ENCODE peak calls at places on chromosomes 12 and 14, in eight cellular contexts. E is CD4-positive, alpha-beta memory T cell; Z is pancreas; M is body of pancreas; I is astrocyte of the spinal cord; L is ovary; W is PC-3; B is Peyer's patch. C is an unnamed sample.

GRCh38 chr12:29656762-29657538 is 126.8 kb downstream of the TMTC1 start:
- DNase-seq in W (no peak), I (no peak), L (no peak), B (no peak), E (no peak), Z (no peak), M (no peak), C (no peak)

GRCh38 chr12:46585854-46586621 is 213.5 kb upstream of the SLC38A2 start:
- DNase-seq in I (peak), Z (no peak), W (peak), B (peak), E (peak), L (no peak), M (peak), C (peak)

GRCh38 chr14:34676516-34677211 is 37.7 kb downstream of the CFL2 start:
- DNase-seq in L (no peak), E (no peak), W (peak), B (no peak), M (no peak), I (no peak), Z (no peak), C (no peak)

GRCh38 chr12:88958961-88959360 is 378.7 kb upstream of the KITLG start:
- DNase-seq in Z (no peak), W (no peak), L (no peak), B (no peak), M (no peak), I (no peak), E (no peak), C (no peak)

GRCh38 chr12:59895161-59895785 is 299.4 kb downstream of the SLC16A7 start:
- DNase-seq in M (no peak), I (no peak), B (no peak), L (no peak), E (no peak), Z (no peak), W (no peak), C (no peak)

GRCh38 chr12:91225316-91225715 is 42.7 kb upstream of the DCN start:
- DNase-seq in Z (no peak), I (no peak), E (no peak), M (no peak), L (no peak), B (no peak), W (no peak), C (no peak)

GRCh38 chr12:123860369-123860768 is 98.3 kb downstream of the DNAH10 start:
- DNase-seq in W (no peak), Z (no peak), M (no peak), L (no peak), B (no peak), I (no peak), E (no peak), C (no peak)

GRCh38 chr12:71693126-71693525 is 7.2 kb downstream of the TMEM19 start:
- DNase-seq in L (no peak), B (no peak), Z (no peak), W (no peak), M (no peak), I (no peak), E (no peak), C (no peak)

GRCh38 chr12:100083308-100083707 is 59.4 kb downstream of the BLTP3B start:
- DNase-seq in E (no peak), I (no peak), M (no peak), L (no peak), Z (no peak), B (no peak), W (no peak), C (no peak)

GRCh38 chr14:55302770-55303472 is 31.7 kb downstream of the FBXO34 start:
- DNase-seq in B (no peak), M (no peak), Z (no peak), E (no peak), L (no peak), W (no peak), I (no peak), C (no peak)

GRCh38 chr12:80196419-80196818 is 97.1 kb downstream of the OTOGL start:
- DNase-seq in L (no peak), E (no peak), M (no peak), B (no peak), Z (no peak), W (no peak), I (no peak), C (no peak)

GRCh38 chr12:124510301-124510970 is 57.0 kb downstream of the NCOR2 start:
- DNase-seq in B (no peak), E (peak), Z (no peak), M (peak), I (no peak), W (peak), L (no peak), C (no peak)

GRCh38 chr12:70408004-70408790 is 42.1 kb downstream of the KCNMB4 start:
- DNase-seq in W (no peak), M (no peak), E (no peak), I (no peak), Z (no peak), L (no peak), B (no peak), C (no peak)

GRCh38 chr12:103930787-103931536 is 752 bp downstream of the HSP90B1 start:
- DNase-seq in I (peak), Z (peak), E (no peak), B (peak), M (peak), L (peak), W (peak), C (no peak)

GRCh38 chr14:100567009-100567876 is 20.0 kb downstream of the BEGAIN start:
- DNase-seq in B (no peak), L (peak), E (no peak), W (no peak), I (no peak), M (peak), Z (peak), C (no peak)

GRCh38 chr14:100566586-100566985 is 20.6 kb downstream of the BEGAIN start:
- DNase-seq in W (no peak), I (no peak), L (no peak), E (no peak), Z (no peak), B (no peak), M (no peak), C (no peak)

GRCh38 chr14:100568998-100569733 is 18.1 kb downstream of the BEGAIN start:
- DNase-seq in B (no peak), M (peak), E (no peak), I (no peak), L (no peak), Z (no peak), W (no peak), C (no peak)

GRCh38 chr14:100568164-100568997 is 18.8 kb downstream of the BEGAIN start:
- DNase-seq in B (no peak), M (peak), Z (no peak), L (no peak), I (no peak), W (no peak), E (no peak), C (no peak)

DNA sequence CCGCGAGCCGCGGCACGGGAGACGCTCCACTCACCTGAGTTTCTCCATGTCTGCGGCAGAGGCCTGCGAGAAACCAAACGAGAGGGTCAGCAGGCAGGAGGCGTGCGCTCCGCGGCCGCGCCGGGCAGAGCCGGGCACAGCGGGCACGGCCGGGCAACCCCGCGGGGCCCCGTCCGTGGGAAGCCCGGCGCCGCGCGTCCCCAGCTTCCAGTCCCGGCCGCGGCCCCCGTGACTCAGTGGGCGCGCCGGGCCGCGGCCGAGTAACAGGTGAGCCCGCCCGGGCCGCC is 19.4 kb downstream of the BEGAIN start:
- DNase-seq in B (no peak), W (no peak), L (no peak), I (no peak), Z (no peak), E (no peak), M (no peak), C (no peak)
- H3K4me3 ChIP-seq in B (peak), W (no peak), L (peak), I (no peak), Z (peak), E (peak), M (peak), C (no peak)

GRCh38 chr12:38392584-38393144 is 76.1 kb downstream of the ALG10B start:
- DNase-seq in Z (no peak), L (no peak), E (no peak), W (peak), B (no peak), I (no peak), M (no peak), C (peak)
- H3K4me3 ChIP-seq in Z (no peak), L (no peak), E (no peak), W (peak), B (no peak), I (no peak), M (no peak), C (no peak)

GRCh38 chr12:57131896-57132744 is 3.8 kb downstream of the LRP1 start:
- DNase-seq in M (no peak), B (no peak), I (no peak), W (no peak), Z (no peak), E (no peak), L (no peak), C (no peak)
- H3K4me3 ChIP-seq in M (no peak), B (peak), I (peak), W (no peak), Z (no peak), E (no peak), L (no peak), C (no peak)

GRCh38 chr14:30373053-30373849 is 185.7 kb upstream of the G2E3 start:
- DNase-seq in Z (no peak), E (no peak), L (no peak), B (no peak), W (no peak), I (no peak), M (no peak), C (no peak)

GRCh38 chr14:30369531-30370180 is 189.3 kb upstream of the G2E3 start:
- DNase-seq in B (no peak), E (no peak), L (no peak), I (no peak), Z (no peak), W (no peak), M (no peak), C (no peak)

GRCh38 chr14:30375280-30375892 is 183.6 kb upstream of the G2E3 start:
- DNase-seq in W (peak), Z (peak), L (peak), E (peak), M (peak), B (peak), I (peak), C (peak)
- H3K4me3 ChIP-seq in W (no peak), Z (no peak), L (no peak), E (no peak), M (no peak), B (no peak), I (no peak), C (no peak)

GRCh38 chr12:54000774-54001114 is 783 bp downstream of the HOXC9 start:
- DNase-seq in M (no peak), W (no peak), Z (no peak), E (no peak), B (no peak), L (no peak), I (no peak), C (no peak)

GRCh38 chr12:53998174-53998899 is 1.6 kb upstream of the HOXC9 start:
- DNase-seq in L (no peak), I (no peak), Z (no peak), B (no peak), W (no peak), M (no peak), E (no peak), C (no peak)

GRCh38 chr12:54000105-54000773 is at the start of gene HOXC9:
- DNase-seq in Z (no peak), W (no peak), B (no peak), I (peak), E (no peak), M (no peak), L (no peak), C (no peak)

GRCh38 chr12:53998900-53999236 is 1.1 kb upstream of the HOXC9 start:
- DNase-seq in E (no peak), B (no peak), Z (no peak), I (no peak), M (no peak), W (no peak), L (no peak), C (no peak)

DNA sequence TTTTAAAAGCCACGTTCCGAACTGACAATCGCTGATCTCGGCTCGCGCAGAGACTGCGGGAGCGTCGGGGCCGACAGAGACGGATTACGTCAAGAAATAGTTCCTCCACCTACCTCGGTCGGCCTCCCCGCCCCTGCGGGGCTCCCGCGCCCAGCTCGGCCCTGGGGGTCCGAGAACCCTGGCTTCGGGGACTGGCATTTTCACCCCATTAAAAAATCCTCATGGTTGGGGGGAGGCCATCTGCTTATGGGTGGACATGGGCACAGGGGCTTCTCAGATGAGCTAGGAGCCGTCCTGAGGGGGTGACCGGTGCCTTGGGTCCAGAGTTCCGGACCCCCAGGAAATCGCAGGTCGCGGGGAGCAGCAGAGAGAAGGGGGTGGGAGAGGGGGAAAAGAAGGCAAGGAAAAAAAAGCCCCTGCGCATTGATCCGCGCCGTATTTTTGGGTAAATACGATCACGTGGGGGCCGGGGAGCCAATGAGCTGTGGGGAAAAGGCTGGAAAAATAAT is 311 bp upstream of the HOXC9 start:
- DNase-seq in E (no peak), M (no peak), L (peak), I (peak), B (no peak), W (no peak), Z (no peak), C (no peak)
- H3K4me3 ChIP-seq in E (no peak), M (no peak), L (peak), I (peak), B (peak), W (peak), Z (peak), C (no peak)

C was measured in HAP-1.